ENCODE peak calls at places on chromosomes 12 and 14, in five cellular contexts. K is neuronal stem cell, T is H1, A is mesendoderm, O is IMR-90. S is an unnamed sample.
A peak's percentile ranks its signal among the peaks of the same experiment; 100 is the strongest.

GRCh38 chr14:105497671-105498429 is 6.8 kb downstream of the TEDC1 start:
- DNase-seq in O (no peak), T (no peak), K (no peak), A (no peak), S (no peak)

GRCh38 chr12:754871-755562 is 2.6 kb downstream of the WNK1 start:
- DNase-seq in T (no peak), A (peak; percentile 42), K (no peak), O (peak; percentile 81), S (peak; percentile 87)

GRCh38 chr14:21734457-21735074 is 60.9 kb upstream of the OR4E1 start:
- DNase-seq in K (peak; percentile 39), A (peak; percentile 45), T (no peak), O (peak; percentile 39), S (peak; percentile 36)

GRCh38 chr14:33646692-33647260 is 304.1 kb downstream of the EGLN3 start:
- DNase-seq in A (peak; percentile 7), O (peak; percentile 49), T (no peak), K (no peak), S (peak; percentile 84)

GRCh38 chr14:77194706-77195105 is 13.1 kb downstream of the TMEM63C start:
- DNase-seq in T (no peak), O (no peak), K (no peak), A (no peak), S (no peak)

GRCh38 chr12:56518570-56518969 is 3.0 kb upstream of the RBMS2 start:
- DNase-seq in T (no peak), A (no peak), K (no peak), O (peak; percentile 66), S (peak; percentile 34)

GRCh38 chr12:88578821-88579518 is 1.3 kb downstream of the KITLG start:
- DNase-seq in O (no peak), T (no peak), K (peak; percentile 31), A (peak; percentile 86), S (peak; percentile 49)

GRCh38 chr14:75535164-75535898 is 13.1 kb downstream of the BATF start:
- DNase-seq in O (no peak), A (no peak), K (no peak), T (no peak), S (no peak)

GRCh38 chr12:49293056-49293956 is 1.6 kb upstream of the PRPH start:
- DNase-seq in T (no peak), A (peak; percentile 60), K (no peak), O (no peak), S (no peak)

GRCh38 chr12:15194947-15195346 is 26.3 kb downstream of the RERG start:
- DNase-seq in O (no peak), K (no peak), T (no peak), A (no peak), S (no peak)

GRCh38 chr14:22897357-22897756 is 14.3 kb downstream of the REM2 start:
- DNase-seq in A (peak; percentile 38), O (no peak), T (no peak), K (no peak), S (no peak)

GRCh38 chr14:104551851-104552737 is 27.5 kb upstream of the C14orf180 start:
- DNase-seq in T (no peak), O (no peak), K (no peak), A (peak; percentile 3), S (no peak)

GRCh38 chr14:21647380-21647779 is 6.3 kb upstream of the OR4E2 start:
- DNase-seq in T (no peak), K (no peak), A (no peak), O (peak; percentile 1), S (peak; percentile 18)

GRCh38 chr12:47758584-47758833 is 171 bp downstream of the RAPGEF3 start:
- DNase-seq in T (no peak), O (no peak), A (no peak), K (no peak), S (no peak)
- H3K18ac ChIP-seq in T (peak overlapping the region; percentile 78), O (peak overlapping the region; percentile 10), A (peak overlapping the region; percentile 62), K (peak overlapping the region; percentile 85), S (peak overlapping the region; percentile 52)

GRCh38 chr12:57530396-57531142 is 7.9 kb downstream of the MBD6 start:
- DNase-seq in A (no peak), T (no peak), K (no peak), O (no peak), S (no peak)

GRCh38 chr12:57534991-57535543 is 11.9 kb downstream of the DCTN2 start:
- DNase-seq in K (no peak), O (no peak), A (no peak), T (no peak), S (no peak)

GRCh38 chr12:57531836-57532235 is 9.2 kb downstream of the MBD6 start:
- DNase-seq in O (no peak), K (no peak), A (no peak), T (no peak), S (no peak)

GRCh38 chr12:57534250-57534649 is 11.6 kb downstream of the MBD6 start:
- DNase-seq in K (no peak), T (no peak), O (no peak), A (no peak), S (no peak)

DNA sequence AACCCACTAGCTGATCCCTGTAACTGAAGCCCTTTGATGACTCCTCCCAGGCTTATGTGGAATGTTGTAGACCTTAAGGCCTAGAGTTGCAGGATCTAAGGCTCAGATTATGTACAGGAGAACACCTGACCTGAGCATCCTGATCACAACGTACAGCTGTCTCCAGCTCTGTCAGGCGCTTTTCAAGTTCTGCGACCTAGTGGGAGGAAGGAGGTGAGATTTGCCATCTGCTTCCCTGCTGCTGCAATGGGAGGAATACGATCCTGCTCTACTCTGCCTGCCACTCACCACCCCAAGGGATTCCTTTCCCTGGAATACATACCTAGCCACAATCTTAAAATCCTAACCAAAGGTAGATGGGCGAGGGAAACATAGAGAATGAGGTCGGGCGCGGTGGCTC is 10.5 kb downstream of the MBD6 start:
- DNase-seq in K (no peak), A (no peak), T (no peak), O (no peak), S (no peak)
- H3K23ac ChIP-seq in K (no peak overlapping the region), A (no peak overlapping the region), T (no peak overlapping the region), O (no peak overlapping the region), S (no peak overlapping the region)

GRCh38 chr12:58886474-58886873 is 33.8 kb downstream of the LRIG3 start:
- DNase-seq in K (no peak), O (no peak), T (no peak), A (no peak), S (no peak)
- H3K36me3 ChIP-seq in K (peaks cover 12% of the 10 kb centered on the region), O (peaks cover 41% of the 10 kb centered on the region), T (peaks cover 4% of the 10 kb centered on the region), A (peaks cover 6% of the 10 kb centered on the region), S (peaks cover 15% of the 10 kb centered on the region)

GRCh38 chr12:40992158-40992557 is 196.0 kb upstream of the PDZRN4 start:
- DNase-seq in A (no peak), O (no peak), T (no peak), K (no peak), S (no peak)

GRCh38 chr12:40996091-40996490 is 192.0 kb upstream of the PDZRN4 start:
- DNase-seq in K (no peak), A (peak; percentile 5), O (no peak), T (no peak), S (no peak)

GRCh38 chr12:40993158-40993557 is 195.0 kb upstream of the PDZRN4 start:
- DNase-seq in O (no peak), A (no peak), T (no peak), K (no peak), S (no peak)

GRCh38 chr12:40989785-40990184 is 198.3 kb upstream of the PDZRN4 start:
- DNase-seq in K (no peak), T (no peak), O (no peak), A (no peak), S (no peak)

DNA sequence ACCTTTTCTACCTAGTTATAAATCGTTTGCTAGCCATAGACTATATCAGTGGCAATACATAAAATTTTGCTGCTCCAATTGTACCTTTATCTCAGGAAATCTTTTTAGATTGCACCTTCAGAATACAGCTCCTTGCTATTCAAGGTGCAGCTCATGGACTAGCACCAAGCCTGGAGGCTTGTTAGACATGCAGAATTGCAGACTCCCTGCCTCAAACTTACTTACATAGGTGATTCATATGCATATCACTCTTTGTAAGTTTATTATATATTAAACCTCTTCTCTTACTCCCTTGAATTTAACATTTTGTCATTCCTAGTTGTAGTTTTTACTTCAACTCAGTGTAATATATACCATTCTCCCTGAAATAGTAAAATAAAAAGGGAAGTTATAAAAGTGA is 195.4 kb upstream of the PDZRN4 start:
- DNase-seq in A (no peak), K (no peak), T (no peak), O (no peak), S (no peak)
- H3K18ac ChIP-seq in A (no peak overlapping the region), K (no peak overlapping the region), T (no peak overlapping the region), O (no peak overlapping the region), S (no peak overlapping the region)

GRCh38 chr14:51660720-51661119 is 9.0 kb downstream of the FRMD6 start:
- DNase-seq in A (no peak), T (no peak), O (no peak), K (no peak), S (no peak)
- H3K23ac ChIP-seq in A (no peak overlapping the region), T (no peak overlapping the region), O (peak overlapping the region; percentile 94), K (no peak overlapping the region), S (no peak overlapping the region)

GRCh38 chr12:132021965-132022364 is 72.2 kb downstream of the EP400 start:
- DNase-seq in T (no peak), O (no peak), A (no peak), K (no peak), S (no peak)
- H3K36me3 ChIP-seq in T (peaks cover 76% of the 10 kb centered on the region), O (peaks cover 72% of the 10 kb centered on the region), A (peaks cover 22% of the 10 kb centered on the region), K (peaks cover 66% of the 10 kb centered on the region), S (peaks cover 74% of the 10 kb centered on the region)

GRCh38 chr12:62658910-62659309 is 192.3 kb downstream of the MON2 start:
- DNase-seq in K (no peak), O (no peak), T (no peak), A (peak; percentile 35), S (no peak)

GRCh38 chr12:62659457-62660295 is 193.1 kb downstream of the MON2 start:
- DNase-seq in A (peak; percentile 95), T (peak; percentile 53), O (no peak), K (peak; percentile 48), S (no peak)

GRCh38 chr12:62656576-62657362 is 190.1 kb downstream of the MON2 start:
- DNase-seq in A (no peak), K (no peak), T (no peak), O (no peak), S (no peak)

GRCh38 chr12:62657363-62657632 is 190.7 kb downstream of the MON2 start:
- DNase-seq in O (no peak), A (no peak), T (no peak), K (no peak), S (no peak)

DNA sequence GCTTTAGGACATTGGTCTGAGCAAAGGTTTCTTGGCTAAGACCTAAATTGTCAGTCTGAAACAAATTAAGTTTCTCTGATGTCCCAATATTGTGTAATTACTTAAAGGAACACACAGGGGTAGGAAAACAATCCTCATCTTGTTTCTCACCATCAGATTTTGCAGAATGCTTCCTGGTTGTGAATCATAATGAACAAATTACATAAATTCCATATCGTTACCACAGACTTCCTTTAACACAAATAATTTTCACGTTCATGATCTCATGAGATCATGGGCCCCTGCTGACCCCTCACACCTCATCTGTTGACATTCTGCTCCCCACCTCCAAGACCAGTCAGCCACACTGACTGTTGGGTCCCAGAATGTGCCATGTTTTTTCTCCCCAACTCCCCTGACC is 194.1 kb downstream of the MON2 start:
- DNase-seq in O (peak; percentile 70), K (no peak), A (no peak), T (no peak), S (no peak)
- H3K18ac ChIP-seq in O (no peak overlapping the region), K (no peak overlapping the region), A (peak overlapping the region; percentile 76), T (peak overlapping the region; percentile 65), S (no peak overlapping the region)

S was measured in mesenchymal stem cell.